ENCODE peak calls at places on chromosomes 12 and 14, in nine cellular contexts. One of them, this sample, is unnamed. For H3K27me3, the result is how much of the 10 kb centered on the place peaks cover.

GRCh38 chr12:127445583-127445982 is 821.4 kb upstream of the TMEM132C start:
- DNase-seq in heart left ventricle: no peak
- DNase-seq in ovary: no peak
- DNase-seq in endothelial cell of umbilical vein: no peak
- DNase-seq in CD8-positive, alpha-beta memory T cell: no peak
- DNase-seq in effector memory CD4-positive, alpha-beta T cell: no peak
- DNase-seq in CD4-positive, CD25-positive, alpha-beta regulatory T cell: no peak
- DNase-seq in lower lobe of right lung: no peak
- DNase-seq in mesendoderm: no peak
- DNase-seq in this sample: no peak

GRCh38 chr12:12736759-12737676 is 19.9 kb downstream of the CDKN1B start:
- DNase-seq in heart left ventricle: no peak
- DNase-seq in ovary: no peak
- DNase-seq in endothelial cell of umbilical vein: peak
- DNase-seq in CD8-positive, alpha-beta memory T cell: peak
- DNase-seq in effector memory CD4-positive, alpha-beta T cell: peak
- DNase-seq in CD4-positive, CD25-positive, alpha-beta regulatory T cell: peak
- DNase-seq in lower lobe of right lung: no peak
- DNase-seq in mesendoderm: peak
- DNase-seq in this sample: peak

GRCh38 chr12:98126637-98127335 is 388.6 kb upstream of the TMPO start:
- DNase-seq in heart left ventricle: no peak
- DNase-seq in ovary: no peak
- DNase-seq in endothelial cell of umbilical vein: peak
- DNase-seq in CD8-positive, alpha-beta memory T cell: no peak
- DNase-seq in effector memory CD4-positive, alpha-beta T cell: no peak
- DNase-seq in CD4-positive, CD25-positive, alpha-beta regulatory T cell: no peak
- DNase-seq in lower lobe of right lung: no peak
- DNase-seq in mesendoderm: peak
- DNase-seq in this sample: no peak

GRCh38 chr12:127711108-127711507 is 555.9 kb upstream of the TMEM132C start:
- DNase-seq in heart left ventricle: no peak
- DNase-seq in ovary: no peak
- DNase-seq in endothelial cell of umbilical vein: no peak
- DNase-seq in CD8-positive, alpha-beta memory T cell: no peak
- DNase-seq in effector memory CD4-positive, alpha-beta T cell: no peak
- DNase-seq in CD4-positive, CD25-positive, alpha-beta regulatory T cell: no peak
- DNase-seq in lower lobe of right lung: no peak
- DNase-seq in mesendoderm: peak
- DNase-seq in this sample: no peak

GRCh38 chr12:77772606-77773298 is 57.9 kb upstream of the NAV3 start:
- DNase-seq in heart left ventricle: no peak
- DNase-seq in ovary: no peak
- DNase-seq in endothelial cell of umbilical vein: no peak
- DNase-seq in CD8-positive, alpha-beta memory T cell: no peak
- DNase-seq in effector memory CD4-positive, alpha-beta T cell: no peak
- DNase-seq in CD4-positive, CD25-positive, alpha-beta regulatory T cell: no peak
- DNase-seq in lower lobe of right lung: no peak
- DNase-seq in mesendoderm: no peak
- DNase-seq in this sample: no peak

GRCh38 chr12:52434096-52434733 is at the start of gene KRT75:
- DNase-seq in heart left ventricle: no peak
- DNase-seq in ovary: no peak
- DNase-seq in endothelial cell of umbilical vein: no peak
- DNase-seq in CD8-positive, alpha-beta memory T cell: no peak
- DNase-seq in effector memory CD4-positive, alpha-beta T cell: no peak
- DNase-seq in CD4-positive, CD25-positive, alpha-beta regulatory T cell: no peak
- DNase-seq in lower lobe of right lung: no peak
- DNase-seq in mesendoderm: no peak
- DNase-seq in this sample: no peak

GRCh38 chr14:102510616-102511520 is 1.3 kb upstream of the ANKRD9 start:
- DNase-seq in heart left ventricle: no peak
- DNase-seq in ovary: no peak
- DNase-seq in endothelial cell of umbilical vein: no peak
- DNase-seq in CD8-positive, alpha-beta memory T cell: no peak
- DNase-seq in effector memory CD4-positive, alpha-beta T cell: no peak
- DNase-seq in CD4-positive, CD25-positive, alpha-beta regulatory T cell: no peak
- DNase-seq in lower lobe of right lung: no peak
- DNase-seq in mesendoderm: peak
- DNase-seq in this sample: no peak

GRCh38 chr12:115857160-115857920 is 420.2 kb downstream of the MED13L start:
- DNase-seq in heart left ventricle: no peak
- DNase-seq in ovary: no peak
- DNase-seq in endothelial cell of umbilical vein: no peak
- DNase-seq in CD8-positive, alpha-beta memory T cell: no peak
- DNase-seq in effector memory CD4-positive, alpha-beta T cell: no peak
- DNase-seq in CD4-positive, CD25-positive, alpha-beta regulatory T cell: no peak
- DNase-seq in lower lobe of right lung: no peak
- DNase-seq in mesendoderm: no peak
- DNase-seq in this sample: no peak

GRCh38 chr14:76917759-76918175 is 91.6 kb downstream of the LRRC74A start:
- DNase-seq in heart left ventricle: peak
- DNase-seq in ovary: peak
- DNase-seq in endothelial cell of umbilical vein: no peak
- DNase-seq in CD8-positive, alpha-beta memory T cell: no peak
- DNase-seq in effector memory CD4-positive, alpha-beta T cell: no peak
- DNase-seq in CD4-positive, CD25-positive, alpha-beta regulatory T cell: no peak
- DNase-seq in lower lobe of right lung: peak
- DNase-seq in mesendoderm: peak
- DNase-seq in this sample: no peak

GRCh38 chr14:34554540-34555250 is 15.2 kb upstream of the EAPP start:
- DNase-seq in heart left ventricle: no peak
- DNase-seq in ovary: no peak
- DNase-seq in endothelial cell of umbilical vein: no peak
- DNase-seq in CD8-positive, alpha-beta memory T cell: no peak
- DNase-seq in effector memory CD4-positive, alpha-beta T cell: no peak
- DNase-seq in CD4-positive, CD25-positive, alpha-beta regulatory T cell: peak
- DNase-seq in lower lobe of right lung: no peak
- DNase-seq in mesendoderm: peak
- DNase-seq in this sample: no peak

GRCh38 chr12:13011098-13011497 is 11.0 kb upstream of the HEBP1 start:
- DNase-seq in heart left ventricle: no peak
- DNase-seq in ovary: no peak
- DNase-seq in endothelial cell of umbilical vein: no peak
- DNase-seq in CD8-positive, alpha-beta memory T cell: no peak
- DNase-seq in effector memory CD4-positive, alpha-beta T cell: no peak
- DNase-seq in CD4-positive, CD25-positive, alpha-beta regulatory T cell: no peak
- DNase-seq in lower lobe of right lung: no peak
- DNase-seq in mesendoderm: no peak
- DNase-seq in this sample: no peak

GRCh38 chr14:81400852-81401251 is 728 bp upstream of the STON2 start:
- DNase-seq in heart left ventricle: no peak
- DNase-seq in ovary: no peak
- DNase-seq in endothelial cell of umbilical vein: no peak
- DNase-seq in CD8-positive, alpha-beta memory T cell: no peak
- DNase-seq in effector memory CD4-positive, alpha-beta T cell: no peak
- DNase-seq in CD4-positive, CD25-positive, alpha-beta regulatory T cell: no peak
- DNase-seq in lower lobe of right lung: peak
- DNase-seq in mesendoderm: peak
- DNase-seq in this sample: no peak

GRCh38 chr14:92486881-92487280 is 26.7 kb upstream of the RIN3 start:
- DNase-seq in heart left ventricle: no peak
- DNase-seq in ovary: no peak
- DNase-seq in endothelial cell of umbilical vein: no peak
- DNase-seq in CD8-positive, alpha-beta memory T cell: no peak
- DNase-seq in effector memory CD4-positive, alpha-beta T cell: no peak
- DNase-seq in CD4-positive, CD25-positive, alpha-beta regulatory T cell: no peak
- DNase-seq in lower lobe of right lung: no peak
- DNase-seq in mesendoderm: no peak
- DNase-seq in this sample: no peak

GRCh38 chr12:46965880-46966279 is 113.5 kb upstream of the PCED1B start:
- DNase-seq in heart left ventricle: peak
- DNase-seq in ovary: no peak
- DNase-seq in endothelial cell of umbilical vein: no peak
- DNase-seq in CD8-positive, alpha-beta memory T cell: no peak
- DNase-seq in effector memory CD4-positive, alpha-beta T cell: no peak
- DNase-seq in CD4-positive, CD25-positive, alpha-beta regulatory T cell: no peak
- DNase-seq in lower lobe of right lung: no peak
- DNase-seq in mesendoderm: no peak
- DNase-seq in this sample: no peak

GRCh38 chr12:68784015-68784414 is 24.0 kb upstream of the MDM2 start:
- DNase-seq in heart left ventricle: no peak
- DNase-seq in ovary: no peak
- DNase-seq in endothelial cell of umbilical vein: no peak
- DNase-seq in CD8-positive, alpha-beta memory T cell: no peak
- DNase-seq in effector memory CD4-positive, alpha-beta T cell: no peak
- DNase-seq in CD4-positive, CD25-positive, alpha-beta regulatory T cell: no peak
- DNase-seq in lower lobe of right lung: peak
- DNase-seq in mesendoderm: no peak
- DNase-seq in this sample: no peak

GRCh38 chr14:94045563-94046345 is 19.6 kb downstream of the OTUB2 start:
- DNase-seq in heart left ventricle: peak
- DNase-seq in ovary: no peak
- DNase-seq in endothelial cell of umbilical vein: no peak
- DNase-seq in CD8-positive, alpha-beta memory T cell: no peak
- DNase-seq in effector memory CD4-positive, alpha-beta T cell: no peak
- DNase-seq in CD4-positive, CD25-positive, alpha-beta regulatory T cell: no peak
- DNase-seq in lower lobe of right lung: no peak
- DNase-seq in mesendoderm: no peak
- DNase-seq in this sample: no peak

GRCh38 chr12:113575386-113575785 is 103.7 kb upstream of the LHX5 start:
- DNase-seq in heart left ventricle: no peak
- DNase-seq in ovary: no peak
- DNase-seq in endothelial cell of umbilical vein: no peak
- DNase-seq in CD8-positive, alpha-beta memory T cell: no peak
- DNase-seq in effector memory CD4-positive, alpha-beta T cell: no peak
- DNase-seq in CD4-positive, CD25-positive, alpha-beta regulatory T cell: no peak
- DNase-seq in lower lobe of right lung: no peak
- DNase-seq in mesendoderm: no peak
- DNase-seq in this sample: no peak
- H3K27me3 ChIP-seq in heart left ventricle: under half
- H3K27me3 ChIP-seq in ovary: under half
- H3K27me3 ChIP-seq in endothelial cell of umbilical vein: under half
- H3K27me3 ChIP-seq in CD8-positive, alpha-beta memory T cell: under half
- H3K27me3 ChIP-seq in effector memory CD4-positive, alpha-beta T cell: under half
- H3K27me3 ChIP-seq in CD4-positive, CD25-positive, alpha-beta regulatory T cell: under half
- H3K27me3 ChIP-seq in lower lobe of right lung: under half
- H3K27me3 ChIP-seq in mesendoderm: under half
- H3K27me3 ChIP-seq in this sample: under half

DNA sequence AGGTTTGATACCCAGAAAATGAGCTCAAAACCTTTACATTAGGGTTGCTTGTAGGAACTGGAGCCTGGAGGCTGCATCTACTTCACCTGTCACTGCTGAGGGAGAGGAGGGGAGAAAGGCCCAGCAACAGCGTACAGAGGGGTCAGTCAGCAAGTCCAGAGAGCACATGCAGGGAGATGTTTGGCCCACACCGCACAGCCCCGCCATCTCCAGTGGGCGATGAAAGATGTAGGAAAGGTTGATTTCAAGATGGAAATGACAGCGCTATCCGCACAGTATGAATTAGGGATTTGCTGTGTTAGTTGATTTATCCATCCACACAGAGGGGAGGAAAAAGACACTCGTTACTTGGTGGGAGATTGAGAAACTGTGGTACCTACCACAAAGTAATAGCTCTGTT is 112.5 kb downstream of the GCH1 start:
- DNase-seq in heart left ventricle: no peak
- DNase-seq in ovary: no peak
- DNase-seq in endothelial cell of umbilical vein: no peak
- DNase-seq in CD8-positive, alpha-beta memory T cell: no peak
- DNase-seq in effector memory CD4-positive, alpha-beta T cell: no peak
- DNase-seq in CD4-positive, CD25-positive, alpha-beta regulatory T cell: no peak
- DNase-seq in lower lobe of right lung: no peak
- DNase-seq in mesendoderm: no peak
- DNase-seq in this sample: no peak
- H3K27me3 ChIP-seq in heart left ventricle: under half
- H3K27me3 ChIP-seq in ovary: under half
- H3K27me3 ChIP-seq in endothelial cell of umbilical vein: under half
- H3K27me3 ChIP-seq in CD8-positive, alpha-beta memory T cell: under half
- H3K27me3 ChIP-seq in effector memory CD4-positive, alpha-beta T cell: under half
- H3K27me3 ChIP-seq in CD4-positive, CD25-positive, alpha-beta regulatory T cell: under half
- H3K27me3 ChIP-seq in lower lobe of right lung: under half
- H3K27me3 ChIP-seq in mesendoderm: under half
- H3K27me3 ChIP-seq in this sample: under half

GRCh38 chr12:4280351-4281163 is 7.0 kb downstream of the CCND2 start:
- DNase-seq in heart left ventricle: peak
- DNase-seq in ovary: peak
- DNase-seq in endothelial cell of umbilical vein: no peak
- DNase-seq in CD8-positive, alpha-beta memory T cell: no peak
- DNase-seq in effector memory CD4-positive, alpha-beta T cell: no peak
- DNase-seq in CD4-positive, CD25-positive, alpha-beta regulatory T cell: no peak
- DNase-seq in lower lobe of right lung: no peak
- DNase-seq in mesendoderm: no peak
- DNase-seq in this sample: no peak
- H3K27me3 ChIP-seq in heart left ventricle: under half
- H3K27me3 ChIP-seq in ovary: under half
- H3K27me3 ChIP-seq in endothelial cell of umbilical vein: under half
- H3K27me3 ChIP-seq in CD8-positive, alpha-beta memory T cell: under half
- H3K27me3 ChIP-seq in effector memory CD4-positive, alpha-beta T cell: under half
- H3K27me3 ChIP-seq in CD4-positive, CD25-positive, alpha-beta regulatory T cell: under half
- H3K27me3 ChIP-seq in lower lobe of right lung: under half
- H3K27me3 ChIP-seq in mesendoderm: under half
- H3K27me3 ChIP-seq in this sample: under half

GRCh38 chr12:107610030-107610859 is 75.4 kb upstream of the PWP1 start:
- DNase-seq in heart left ventricle: no peak
- DNase-seq in ovary: no peak
- DNase-seq in endothelial cell of umbilical vein: peak
- DNase-seq in CD8-positive, alpha-beta memory T cell: no peak
- DNase-seq in effector memory CD4-positive, alpha-beta T cell: no peak
- DNase-seq in CD4-positive, CD25-positive, alpha-beta regulatory T cell: no peak
- DNase-seq in lower lobe of right lung: no peak
- DNase-seq in mesendoderm: peak
- DNase-seq in this sample: peak
- H3K27me3 ChIP-seq in heart left ventricle: under half
- H3K27me3 ChIP-seq in ovary: under half
- H3K27me3 ChIP-seq in endothelial cell of umbilical vein: under half
- H3K27me3 ChIP-seq in CD8-positive, alpha-beta memory T cell: under half
- H3K27me3 ChIP-seq in effector memory CD4-positive, alpha-beta T cell: under half
- H3K27me3 ChIP-seq in CD4-positive, CD25-positive, alpha-beta regulatory T cell: under half
- H3K27me3 ChIP-seq in lower lobe of right lung: under half
- H3K27me3 ChIP-seq in mesendoderm: under half
- H3K27me3 ChIP-seq in this sample: under half

DNA sequence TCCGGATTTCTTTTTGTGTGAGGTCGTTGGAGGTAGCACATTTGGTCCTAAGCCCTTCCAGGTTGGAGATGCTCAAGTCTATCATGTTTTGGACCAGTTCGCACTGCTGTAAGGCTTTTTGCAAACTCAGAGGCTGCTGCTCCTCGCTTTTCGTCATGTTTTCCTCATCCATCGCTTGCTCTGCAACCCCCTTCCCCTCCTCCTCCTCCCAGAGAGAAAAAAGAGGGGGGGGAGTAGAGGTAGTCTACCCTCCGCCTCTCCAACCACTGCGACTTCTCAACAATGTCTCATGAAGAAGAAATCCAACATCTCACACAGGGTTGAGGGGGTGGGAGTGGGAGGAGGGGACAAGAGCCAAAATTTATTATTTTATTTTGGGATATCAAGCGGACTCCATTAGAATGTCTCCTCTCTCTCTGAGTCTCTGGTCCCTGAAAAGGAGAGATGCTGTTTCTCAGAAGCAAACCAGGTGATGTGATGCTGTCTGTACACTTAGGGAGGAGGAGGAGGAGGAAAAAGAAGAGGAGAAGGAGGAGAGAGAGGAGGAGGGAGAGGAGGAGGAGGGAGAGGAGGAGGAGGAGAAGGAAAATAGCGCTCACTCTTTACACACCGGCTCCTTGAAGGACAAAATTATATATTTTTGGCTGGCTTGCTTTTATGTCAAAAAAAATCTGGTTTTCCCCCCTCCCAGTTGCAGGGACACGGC is 553 bp downstream of the KSR2 start:
- DNase-seq in heart left ventricle: no peak
- DNase-seq in ovary: no peak
- DNase-seq in endothelial cell of umbilical vein: no peak
- DNase-seq in CD8-positive, alpha-beta memory T cell: no peak
- DNase-seq in effector memory CD4-positive, alpha-beta T cell: no peak
- DNase-seq in CD4-positive, CD25-positive, alpha-beta regulatory T cell: no peak
- DNase-seq in lower lobe of right lung: no peak
- DNase-seq in mesendoderm: no peak
- DNase-seq in this sample: no peak
- H3K27me3 ChIP-seq in heart left ventricle: under half
- H3K27me3 ChIP-seq in ovary: under half
- H3K27me3 ChIP-seq in endothelial cell of umbilical vein: under half
- H3K27me3 ChIP-seq in CD8-positive, alpha-beta memory T cell: under half
- H3K27me3 ChIP-seq in effector memory CD4-positive, alpha-beta T cell: under half
- H3K27me3 ChIP-seq in CD4-positive, CD25-positive, alpha-beta regulatory T cell: under half
- H3K27me3 ChIP-seq in lower lobe of right lung: under half
- H3K27me3 ChIP-seq in mesendoderm: under half
- H3K27me3 ChIP-seq in this sample: under half